ENCODE peak calls at places on chromosomes 12 and 14, in ten cellular contexts. R is fibroblast of the aortic adventitia; T is PC-9; Y is SK-N-SH; S is fibroblast of lung; I is tibial artery; C is GM12865; E is DND-41; W is LNCaP clone FGC; L is CD8-positive, alpha-beta T cell. D is an unnamed sample.

GRCh38 chr12:77685112-77685511 is 145.6 kb upstream of the NAV3 start:
- DNase-seq in S (peak), Y (peak), E (peak), I (no peak), C (peak), W (peak), T (no peak), R (peak), L (no peak), D (no peak)

GRCh38 chr14:48250575-48250974 is 575.2 kb upstream of the MDGA2 start:
- DNase-seq in C (no peak), R (no peak), T (no peak), L (no peak), I (no peak), Y (no peak), E (no peak), W (no peak), S (no peak), D (no peak)

GRCh38 chr12:56230449-56231183 is 765 bp downstream of the SLC39A5 start:
- DNase-seq in L (no peak), I (no peak), T (no peak), C (no peak), W (no peak), Y (no peak), S (no peak), E (no peak), R (no peak), D (no peak)

GRCh38 chr12:119117936-119118335 is 60.8 kb upstream of the HSPB8 start:
- DNase-seq in R (no peak), S (no peak), W (no peak), C (no peak), I (no peak), L (no peak), Y (no peak), T (no peak), E (no peak), D (no peak)

GRCh38 chr12:67484788-67485480 is 163.6 kb upstream of the DYRK2 start:
- DNase-seq in R (no peak), L (peak), T (peak), C (peak), W (no peak), S (no peak), E (no peak), Y (no peak), I (no peak), D (no peak)

GRCh38 chr12:128810182-128811127 is 13.3 kb downstream of the SLC15A4 start:
- DNase-seq in I (peak), C (peak), S (no peak), W (no peak), E (no peak), T (no peak), R (peak), L (peak), Y (peak), D (no peak)

GRCh38 chr12:122422769-122423257 is 344 bp upstream of the CLIP1 start:
- DNase-seq in Y (no peak), I (no peak), R (peak), S (peak), C (peak), E (peak), L (peak), T (peak), W (no peak), D (no peak)

GRCh38 chr14:103657466-103657865 is 28.5 kb downstream of the KLC1 start:
- DNase-seq in I (no peak), Y (no peak), S (peak), E (no peak), L (no peak), W (no peak), R (peak), C (no peak), T (no peak), D (no peak)

GRCh38 chr14:71749613-71750238 is 182.5 kb upstream of the RGS6 start:
- DNase-seq in I (no peak), W (no peak), R (no peak), S (no peak), Y (no peak), T (no peak), C (peak), L (no peak), E (peak), D (no peak)

GRCh38 chr12:47032644-47033043 is 46.8 kb upstream of the PCED1B start:
- DNase-seq in C (peak), T (peak), R (peak), I (no peak), W (peak), L (peak), Y (peak), S (peak), E (no peak), D (peak)

GRCh38 chr12:131643581-131644452 is 67.1 kb upstream of the SFSWAP start:
- DNase-seq in C (no peak), E (no peak), Y (no peak), T (no peak), W (no peak), L (no peak), S (no peak), I (peak), R (no peak), D (no peak)

GRCh38 chr12:84727964-84728363 is 184.6 kb downstream of the SLC6A15 start:
- DNase-seq in R (no peak), Y (no peak), L (no peak), W (no peak), E (no peak), C (no peak), T (peak), S (no peak), I (no peak), D (no peak)

GRCh38 chr14:54919330-54919729 is 16.7 kb upstream of the GCH1 start:
- DNase-seq in S (no peak), E (no peak), C (no peak), R (no peak), I (no peak), L (no peak), T (no peak), W (no peak), Y (no peak), D (no peak)

GRCh38 chr12:14681640-14682039 is 14.8 kb downstream of the GUCY2C start:
- DNase-seq in L (no peak), Y (no peak), C (no peak), I (no peak), T (no peak), S (no peak), R (no peak), W (no peak), E (no peak), D (no peak)

GRCh38 chr12:74646831-74647230 is 109.2 kb downstream of the ATXN7L3B start:
- DNase-seq in L (no peak), R (peak), I (no peak), C (peak), E (no peak), Y (no peak), S (peak), T (peak), W (no peak), D (no peak)

GRCh38 chr12:15749937-15750336 is 39.3 kb downstream of the EPS8 start:
- DNase-seq in L (no peak), I (no peak), E (no peak), T (no peak), Y (no peak), S (no peak), C (no peak), R (no peak), W (no peak), D (no peak)

GRCh38 chr12:124904306-124905098 is 9.9 kb downstream of the UBC start:
- DNase-seq in I (peak), S (peak), L (no peak), T (peak), Y (peak), R (peak), E (no peak), C (peak), W (no peak), D (no peak)

GRCh38 chr12:94534761-94535613 is 75.3 kb upstream of the CEP83 start:
- DNase-seq in W (no peak), S (no peak), I (no peak), E (no peak), Y (no peak), T (no peak), R (no peak), C (no peak), L (no peak), D (no peak)

GRCh38 chr12:54418441-54419087 is 502 bp downstream of the ITGA5 start:
- DNase-seq in E (no peak), Y (peak), W (no peak), T (peak), S (no peak), C (no peak), I (no peak), L (peak), R (no peak), D (no peak)

GRCh38 chr14:34965912-34966311 is 16.9 kb upstream of the SRP54 start:
- DNase-seq in R (no peak), S (no peak), T (no peak), L (no peak), Y (no peak), C (no peak), E (no peak), I (no peak), W (no peak), D (no peak)

GRCh38 chr12:49294804-49295086 is 202 bp upstream of the PRPH start:
- DNase-seq in Y (peak), W (no peak), S (no peak), R (no peak), L (no peak), C (no peak), I (no peak), E (no peak), T (no peak), D (no peak)

GRCh38 chr12:115569694-115570093 is 707.8 kb downstream of the MED13L start:
- DNase-seq in E (no peak), Y (peak), R (no peak), S (no peak), T (no peak), L (no peak), I (no peak), W (no peak), C (no peak), D (no peak)

GRCh38 chr12:24776856-24777255 is 172.0 kb downstream of the BCAT1 start:
- DNase-seq in S (peak), I (no peak), L (no peak), C (no peak), W (no peak), Y (no peak), E (no peak), T (no peak), R (peak), D (no peak)

GRCh38 chr14:73260574-73260973 is 23.3 kb downstream of the PAPLN start:
- DNase-seq in L (no peak), W (no peak), Y (peak), R (no peak), C (no peak), I (no peak), S (no peak), T (no peak), E (no peak), D (no peak)

GRCh38 chr14:62670526-62670925 is 374.7 kb downstream of the KCNH5 start:
- DNase-seq in Y (no peak), L (no peak), T (no peak), E (no peak), W (no peak), C (no peak), R (peak), I (no peak), S (no peak), D (no peak)

GRCh38 chr14:21347201-21347600 is 36.6 kb downstream of the SUPT16H start:
- DNase-seq in L (no peak), C (no peak), Y (no peak), R (peak), I (no peak), T (no peak), W (no peak), S (no peak), E (no peak), D (no peak)

GRCh38 chr14:50835280-50835679 is 4.3 kb upstream of the NIN start:
- DNase-seq in R (peak), L (peak), E (peak), Y (no peak), I (no peak), C (peak), W (no peak), T (no peak), S (no peak), D (peak)

GRCh38 chr14:21617614-21618013 is 17.1 kb downstream of the OR10G2 start:
- DNase-seq in Y (no peak), E (no peak), R (no peak), T (no peak), S (no peak), L (no peak), W (no peak), I (no peak), C (no peak), D (no peak)

GRCh38 chr14:88079624-88080023 is 74.7 kb downstream of the GPR65 start:
- DNase-seq in T (no peak), E (no peak), C (no peak), L (no peak), S (no peak), I (no peak), R (no peak), Y (no peak), W (no peak), D (no peak)

GRCh38 chr12:91287753-91288152 is 105.1 kb upstream of the DCN start:
- DNase-seq in W (no peak), L (no peak), S (no peak), T (no peak), I (no peak), R (no peak), E (no peak), C (no peak), Y (no peak), D (no peak)

GRCh38 chr12:44875417-44875953 is 630 bp downstream of the NELL2 start:
- DNase-seq in T (no peak), Y (peak), C (no peak), S (peak), R (no peak), I (no peak), E (no peak), L (peak), W (no peak), D (no peak)

GRCh38 chr12:2673966-2674810 is 120.6 kb upstream of the FKBP4 start:
- DNase-seq in C (no peak), I (no peak), S (no peak), R (no peak), E (no peak), W (no peak), L (no peak), Y (no peak), T (no peak), D (no peak)

GRCh38 chr12:70994217-70994788 is 73.8 kb upstream of the PTPRR start:
- DNase-seq in E (no peak), S (peak), R (peak), C (no peak), T (no peak), Y (no peak), I (no peak), L (no peak), W (peak), D (no peak)

GRCh38 chr14:69951935-69952334 is 72.7 kb downstream of the SMOC1 start:
- DNase-seq in L (no peak), T (no peak), C (no peak), R (no peak), W (no peak), E (no peak), S (no peak), Y (no peak), I (no peak), D (no peak)

GRCh38 chr12:123808167-123808566 is 46.1 kb downstream of the DNAH10 start:
- DNase-seq in E (no peak), L (no peak), I (no peak), S (no peak), W (no peak), C (peak), Y (peak), R (no peak), T (no peak), D (no peak)

GRCh38 chr12:34105392-34105933 is 83.2 kb downstream of the ALG10 start:
- DNase-seq in Y (no peak), E (no peak), T (no peak), I (no peak), R (no peak), S (no peak), W (no peak), C (no peak), L (no peak), D (no peak)
- H3K4me3 ChIP-seq in Y (no peak), E (no peak), T (no peak), I (no peak), R (no peak), S (no peak), W (no peak), C (no peak), L (no peak), D (no peak)

DNA sequence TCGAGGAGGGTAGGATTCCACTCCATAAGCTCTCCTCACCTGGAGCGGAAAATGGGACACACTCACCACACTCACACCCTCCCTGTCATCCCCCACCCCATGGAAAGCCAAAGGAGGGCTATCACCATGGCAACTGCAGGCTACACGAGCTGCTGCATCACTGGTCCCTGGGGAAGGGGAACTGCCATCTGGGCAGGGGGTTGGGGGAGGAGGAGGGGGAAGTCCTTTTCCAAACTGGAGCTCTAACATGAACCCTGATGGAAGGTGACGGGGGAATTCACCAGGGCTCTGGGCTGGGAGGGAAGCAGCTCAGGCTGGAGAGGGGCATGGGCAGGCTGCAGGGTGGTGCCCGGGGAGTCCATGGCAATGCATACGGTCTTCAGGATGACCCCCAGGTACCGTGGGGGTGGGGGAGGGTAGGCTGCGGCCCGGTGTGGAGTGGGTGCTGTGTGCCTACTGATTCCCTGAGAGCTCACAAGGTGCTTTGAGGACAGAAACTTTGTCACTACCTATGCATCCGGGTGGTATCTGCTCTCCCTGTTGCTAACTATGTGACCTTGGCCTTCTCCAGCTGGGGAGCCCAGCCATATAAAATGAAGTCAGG is 94.5 kb downstream of the LRRC74A start:
- DNase-seq in W (no peak), Y (peak), C (no peak), S (no peak), I (no peak), R (no peak), L (no peak), E (peak), T (no peak), D (no peak)
- H3K4me3 ChIP-seq in W (no peak), Y (no peak), C (no peak), S (no peak), I (no peak), R (no peak), L (no peak), E (no peak), T (no peak), D (no peak)

GRCh38 chr14:64654931-64655330 is 49.3 kb upstream of the PLEKHG3 start:
- DNase-seq in Y (no peak), R (no peak), I (no peak), C (no peak), E (no peak), L (no peak), T (no peak), W (no peak), S (no peak), D (no peak)

GRCh38 chr14:64658201-64658600 is 46.0 kb upstream of the PLEKHG3 start:
- DNase-seq in L (no peak), T (no peak), E (no peak), R (no peak), I (no peak), C (no peak), S (no peak), W (no peak), Y (no peak), D (no peak)

GRCh38 chr14:64656986-64657385 is 47.2 kb upstream of the PLEKHG3 start:
- DNase-seq in E (no peak), S (peak), Y (no peak), C (no peak), I (no peak), T (no peak), R (peak), L (no peak), W (no peak), D (no peak)

GRCh38 chr14:64649383-64649998 is 54.7 kb upstream of the PLEKHG3 start:
- DNase-seq in I (no peak), Y (no peak), C (no peak), L (no peak), T (no peak), W (no peak), E (no peak), R (peak), S (peak), D (no peak)

GRCh38 chr14:64654072-64654899 is 49.9 kb upstream of the PLEKHG3 start:
- DNase-seq in Y (no peak), E (no peak), C (peak), R (peak), S (peak), W (peak), L (no peak), T (peak), I (no peak), D (no peak)
- H3K4me3 ChIP-seq in Y (no peak), E (no peak), C (no peak), R (no peak), S (no peak), W (no peak), L (no peak), T (no peak), I (no peak), D (no peak)

GRCh38 chr14:37596790-37597189 is 1.4 kb downstream of the TTC6 start:
- DNase-seq in T (no peak), C (no peak), W (no peak), S (no peak), I (no peak), L (no peak), R (no peak), E (no peak), Y (no peak), D (no peak)
- H3K4me3 ChIP-seq in T (peak), C (no peak), W (peak), S (no peak), I (no peak), L (no peak), R (no peak), E (no peak), Y (no peak), D (no peak)